ENCODE peak calls at places on chromosomes 4 and X, in five cellular contexts. One of them, this sample, is unnamed.

GRCh38 chr4:157040380-157040779 is 35.6 kb upstream of the GLRB start:
- DNase-seq in CD4-positive, alpha-beta T cell: no peak
- DNase-seq in substantia nigra: no peak
- DNase-seq in sciatic nerve: no peak
- DNase-seq in stimulated activated CD4-positive, alpha-beta T cell treated with anti-CD3 and anti-CD28 coated beads, Interleukin-2, amount 100 ng/mL, for 48 hours: no peak
- DNase-seq in this sample: no peak

GRCh38 chr4:174119051-174119450 is 164.4 kb downstream of the FBXO8 start:
- DNase-seq in CD4-positive, alpha-beta T cell: no peak
- DNase-seq in substantia nigra: no peak
- DNase-seq in sciatic nerve: no peak
- DNase-seq in stimulated activated CD4-positive, alpha-beta T cell treated with anti-CD3 and anti-CD28 coated beads, Interleukin-2, amount 100 ng/mL, for 48 hours: no peak
- DNase-seq in this sample: no peak

GRCh38 chr4:110550260-110550659 is 72.6 kb downstream of the PITX2 start:
- DNase-seq in CD4-positive, alpha-beta T cell: no peak
- DNase-seq in substantia nigra: no peak
- DNase-seq in sciatic nerve: no peak
- DNase-seq in stimulated activated CD4-positive, alpha-beta T cell treated with anti-CD3 and anti-CD28 coated beads, Interleukin-2, amount 100 ng/mL, for 48 hours: no peak
- DNase-seq in this sample: no peak

GRCh38 chr4:118281611-118282442 is 71.0 kb downstream of the PRSS12 start:
- DNase-seq in CD4-positive, alpha-beta T cell: no peak
- DNase-seq in substantia nigra: no peak
- DNase-seq in sciatic nerve: no peak
- DNase-seq in stimulated activated CD4-positive, alpha-beta T cell treated with anti-CD3 and anti-CD28 coated beads, Interleukin-2, amount 100 ng/mL, for 48 hours: no peak
- DNase-seq in this sample: no peak

GRCh38 chrX:139759637-139760036 is 51.7 kb upstream of the MCF2 start:
- DNase-seq in CD4-positive, alpha-beta T cell: no peak
- DNase-seq in substantia nigra: no peak
- DNase-seq in sciatic nerve: no peak
- DNase-seq in stimulated activated CD4-positive, alpha-beta T cell treated with anti-CD3 and anti-CD28 coated beads, Interleukin-2, amount 100 ng/mL, for 48 hours: no peak
- DNase-seq in this sample: no peak

GRCh38 chr4:185123479-185123878 is 19.6 kb upstream of the SLC25A4 start:
- DNase-seq in CD4-positive, alpha-beta T cell: no peak
- DNase-seq in substantia nigra: no peak
- DNase-seq in sciatic nerve: no peak
- DNase-seq in stimulated activated CD4-positive, alpha-beta T cell treated with anti-CD3 and anti-CD28 coated beads, Interleukin-2, amount 100 ng/mL, for 48 hours: no peak
- DNase-seq in this sample: no peak

GRCh38 chr4:41613362-41613761 is 75.4 kb downstream of the LIMCH1 start:
- DNase-seq in CD4-positive, alpha-beta T cell: no peak
- DNase-seq in substantia nigra: no peak
- DNase-seq in sciatic nerve: no peak
- DNase-seq in stimulated activated CD4-positive, alpha-beta T cell treated with anti-CD3 and anti-CD28 coated beads, Interleukin-2, amount 100 ng/mL, for 48 hours: no peak
- DNase-seq in this sample: no peak

GRCh38 chrX:131649741-131650140 is 105.9 kb downstream of the OR13H1 start:
- DNase-seq in CD4-positive, alpha-beta T cell: no peak
- DNase-seq in substantia nigra: no peak
- DNase-seq in sciatic nerve: no peak
- DNase-seq in stimulated activated CD4-positive, alpha-beta T cell treated with anti-CD3 and anti-CD28 coated beads, Interleukin-2, amount 100 ng/mL, for 48 hours: no peak
- DNase-seq in this sample: no peak

GRCh38 chrX:119945481-119945880 is 1.9 kb upstream of the NKAP start:
- DNase-seq in CD4-positive, alpha-beta T cell: no peak
- DNase-seq in substantia nigra: no peak
- DNase-seq in sciatic nerve: no peak
- DNase-seq in stimulated activated CD4-positive, alpha-beta T cell treated with anti-CD3 and anti-CD28 coated beads, Interleukin-2, amount 100 ng/mL, for 48 hours: no peak
- DNase-seq in this sample: no peak

GRCh38 chr4:118587946-118588345 is 97.2 kb upstream of the METTL14 start:
- DNase-seq in CD4-positive, alpha-beta T cell: no peak
- DNase-seq in substantia nigra: no peak
- DNase-seq in sciatic nerve: no peak
- DNase-seq in stimulated activated CD4-positive, alpha-beta T cell treated with anti-CD3 and anti-CD28 coated beads, Interleukin-2, amount 100 ng/mL, for 48 hours: no peak
- DNase-seq in this sample: no peak

GRCh38 chr4:40197879-40198689 is 1.3 kb downstream of the RHOH start:
- DNase-seq in CD4-positive, alpha-beta T cell: no peak
- DNase-seq in substantia nigra: no peak
- DNase-seq in sciatic nerve: no peak
- DNase-seq in stimulated activated CD4-positive, alpha-beta T cell treated with anti-CD3 and anti-CD28 coated beads, Interleukin-2, amount 100 ng/mL, for 48 hours: no peak
- DNase-seq in this sample: no peak

GRCh38 chr4:52751349-52751911 is at the start of gene ERVMER34-1:
- DNase-seq in CD4-positive, alpha-beta T cell: no peak
- DNase-seq in substantia nigra: no peak
- DNase-seq in sciatic nerve: peak; percentile 69
- DNase-seq in stimulated activated CD4-positive, alpha-beta T cell treated with anti-CD3 and anti-CD28 coated beads, Interleukin-2, amount 100 ng/mL, for 48 hours: peak; percentile 1
- DNase-seq in this sample: no peak

GRCh38 chrX:38999967-39000745 is 198.9 kb downstream of the MID1IP1 start:
- DNase-seq in CD4-positive, alpha-beta T cell: no peak
- DNase-seq in substantia nigra: no peak
- DNase-seq in sciatic nerve: no peak
- DNase-seq in stimulated activated CD4-positive, alpha-beta T cell treated with anti-CD3 and anti-CD28 coated beads, Interleukin-2, amount 100 ng/mL, for 48 hours: no peak
- DNase-seq in this sample: no peak

GRCh38 chrX:63050225-63050624 is 300.9 kb downstream of the SPIN4 start:
- DNase-seq in CD4-positive, alpha-beta T cell: no peak
- DNase-seq in substantia nigra: no peak
- DNase-seq in sciatic nerve: no peak
- DNase-seq in stimulated activated CD4-positive, alpha-beta T cell treated with anti-CD3 and anti-CD28 coated beads, Interleukin-2, amount 100 ng/mL, for 48 hours: no peak
- DNase-seq in this sample: no peak

GRCh38 chrX:131828482-131828881 is 194.6 kb upstream of the STK26 start:
- DNase-seq in CD4-positive, alpha-beta T cell: no peak
- DNase-seq in substantia nigra: no peak
- DNase-seq in sciatic nerve: no peak
- DNase-seq in stimulated activated CD4-positive, alpha-beta T cell treated with anti-CD3 and anti-CD28 coated beads, Interleukin-2, amount 100 ng/mL, for 48 hours: no peak
- DNase-seq in this sample: no peak

GRCh38 chr4:148112231-148112982 is 329.8 kb downstream of the NR3C2 start:
- DNase-seq in CD4-positive, alpha-beta T cell: no peak
- DNase-seq in substantia nigra: no peak
- DNase-seq in sciatic nerve: no peak
- DNase-seq in stimulated activated CD4-positive, alpha-beta T cell treated with anti-CD3 and anti-CD28 coated beads, Interleukin-2, amount 100 ng/mL, for 48 hours: no peak
- DNase-seq in this sample: no peak

GRCh38 chrX:154546354-154547244 is at the start of gene G6PD:
- DNase-seq in CD4-positive, alpha-beta T cell: peak; percentile 77
- DNase-seq in substantia nigra: no peak
- DNase-seq in sciatic nerve: no peak
- DNase-seq in stimulated activated CD4-positive, alpha-beta T cell treated with anti-CD3 and anti-CD28 coated beads, Interleukin-2, amount 100 ng/mL, for 48 hours: peak; percentile 72
- DNase-seq in this sample: peak; percentile 80

GRCh38 chr4:168710353-168710946 is 213.6 kb downstream of the PALLD start:
- DNase-seq in CD4-positive, alpha-beta T cell: no peak
- DNase-seq in substantia nigra: no peak
- DNase-seq in sciatic nerve: no peak
- DNase-seq in stimulated activated CD4-positive, alpha-beta T cell treated with anti-CD3 and anti-CD28 coated beads, Interleukin-2, amount 100 ng/mL, for 48 hours: no peak
- DNase-seq in this sample: peak; percentile 16

GRCh38 chr4:16125571-16126445 is 42.0 kb upstream of the PROM1 start:
- DNase-seq in CD4-positive, alpha-beta T cell: no peak
- DNase-seq in substantia nigra: no peak
- DNase-seq in sciatic nerve: no peak
- DNase-seq in stimulated activated CD4-positive, alpha-beta T cell treated with anti-CD3 and anti-CD28 coated beads, Interleukin-2, amount 100 ng/mL, for 48 hours: no peak
- DNase-seq in this sample: no peak

GRCh38 chr4:140952709-140953108 is 180.6 kb downstream of the RNF150 start:
- DNase-seq in CD4-positive, alpha-beta T cell: no peak
- DNase-seq in substantia nigra: no peak
- DNase-seq in sciatic nerve: no peak
- DNase-seq in stimulated activated CD4-positive, alpha-beta T cell treated with anti-CD3 and anti-CD28 coated beads, Interleukin-2, amount 100 ng/mL, for 48 hours: no peak
- DNase-seq in this sample: no peak

GRCh38 chr4:106063009-106063408 is 167.7 kb downstream of the NPNT start:
- DNase-seq in CD4-positive, alpha-beta T cell: no peak
- DNase-seq in substantia nigra: no peak
- DNase-seq in sciatic nerve: no peak
- DNase-seq in stimulated activated CD4-positive, alpha-beta T cell treated with anti-CD3 and anti-CD28 coated beads, Interleukin-2, amount 100 ng/mL, for 48 hours: no peak
- DNase-seq in this sample: no peak

GRCh38 chr4:100169796-100170485 is 20.3 kb downstream of the DDIT4L start:
- DNase-seq in CD4-positive, alpha-beta T cell: no peak
- DNase-seq in substantia nigra: no peak
- DNase-seq in sciatic nerve: no peak
- DNase-seq in stimulated activated CD4-positive, alpha-beta T cell treated with anti-CD3 and anti-CD28 coated beads, Interleukin-2, amount 100 ng/mL, for 48 hours: no peak
- DNase-seq in this sample: no peak

GRCh38 chr4:15544196-15544730 is 74.6 kb downstream of the CC2D2A start:
- DNase-seq in CD4-positive, alpha-beta T cell: no peak
- DNase-seq in substantia nigra: no peak
- DNase-seq in sciatic nerve: no peak
- DNase-seq in stimulated activated CD4-positive, alpha-beta T cell treated with anti-CD3 and anti-CD28 coated beads, Interleukin-2, amount 100 ng/mL, for 48 hours: no peak
- DNase-seq in this sample: no peak

This sample was measured in frontal cortex.